ENCODE peak calls at places on chromosomes 16 and 17, in eight cellular contexts. K is Panc1, R is tibial artery, J is caudate nucleus, I is spleen, C is AG04450, L is A549, T is psoas muscle. F is an unnamed sample.

GRCh38 chr16:50152386-50152806 is 710 bp upstream of the TENT4B start:
- DNase-seq in I (no peak), L (peak), C (no peak), R (no peak), K (peak), T (no peak), J (no peak), F (no peak)

GRCh38 chr17:8492121-8492520 is 56.4 kb downstream of the NDEL1 start:
- DNase-seq in L (no peak), C (no peak), K (no peak), J (no peak), I (no peak), R (no peak), T (no peak), F (no peak)

GRCh38 chr17:29575511-29576213 is 7.2 kb downstream of the TP53I13 start:
- DNase-seq in K (no peak), J (no peak), R (no peak), C (no peak), T (no peak), I (peak), L (no peak), F (no peak)

GRCh38 chr17:22286337-22287041 is 594.2 kb downstream of the KCNJ18 start:
- DNase-seq in I (peak), R (no peak), K (no peak), C (no peak), L (no peak), T (no peak), J (no peak), F (no peak)

GRCh38 chr17:10278218-10278617 is 79.8 kb upstream of the GAS7 start:
- DNase-seq in I (no peak), C (no peak), T (no peak), L (no peak), J (no peak), R (no peak), K (no peak), F (no peak)

GRCh38 chr17:47621293-47622178 is 28.2 kb upstream of the KPNB1 start:
- DNase-seq in J (peak), I (no peak), L (peak), R (peak), T (peak), K (peak), C (peak), F (peak)

GRCh38 chr17:20293501-20293900 is 173.8 kb downstream of the LGALS9B start:
- DNase-seq in I (no peak), J (no peak), K (no peak), C (no peak), T (no peak), R (no peak), L (no peak), F (no peak)

GRCh38 chr16:73202176-73202729 is 154.3 kb upstream of the ZFHX3 start:
- DNase-seq in K (no peak), J (no peak), C (peak), L (peak), R (no peak), T (peak), I (no peak), F (no peak)

GRCh38 chr17:58326609-58327341 is 1.8 kb downstream of the TSPOAP1 start:
- DNase-seq in R (no peak), I (peak), J (no peak), L (no peak), K (no peak), C (no peak), T (no peak), F (no peak)

GRCh38 chr17:917391-917811 is 62.2 kb downstream of the NXN start:
- DNase-seq in I (peak), R (no peak), T (no peak), J (no peak), L (no peak), K (no peak), C (no peak), F (no peak)

GRCh38 chr16:27245276-27246231 is 23.0 kb downstream of the NSMCE1 start:
- DNase-seq in I (no peak), R (peak), L (peak), K (no peak), T (peak), C (no peak), J (no peak), F (no peak)

GRCh38 chr16:67406111-67406593 is 10.1 kb downstream of the ZDHHC1 start:
- DNase-seq in L (no peak), J (no peak), T (peak), K (no peak), I (no peak), R (no peak), C (no peak), F (no peak)

GRCh38 chr17:59733697-59734096 is 26.2 kb downstream of the VMP1 start:
- DNase-seq in L (no peak), J (no peak), R (no peak), K (no peak), I (no peak), T (no peak), C (no peak), F (no peak)

GRCh38 chr17:59725691-59726090 is 18.2 kb downstream of the VMP1 start:
- DNase-seq in K (no peak), R (no peak), C (no peak), J (no peak), I (no peak), L (no peak), T (no peak), F (no peak)

GRCh38 chr17:59734226-59734625 is 26.8 kb downstream of the VMP1 start:
- DNase-seq in J (no peak), C (no peak), R (no peak), L (no peak), K (no peak), T (no peak), I (no peak), F (no peak)

GRCh38 chr17:59727817-59728533 is 20.5 kb downstream of the VMP1 start:
- DNase-seq in J (no peak), L (no peak), I (no peak), T (no peak), K (no peak), R (no peak), C (no peak), F (no peak)

GRCh38 chr17:59730268-59730834 is 22.9 kb downstream of the VMP1 start:
- DNase-seq in L (no peak), C (no peak), K (no peak), I (no peak), R (no peak), J (no peak), T (no peak), F (no peak)
- H3K27ac ChIP-seq in L (peak), C (no peak), K (peak), I (peak), R (no peak), J (no peak), T (no peak), F (no peak)

GRCh38 chr16:4924593-4925378 is 12.2 kb downstream of the PPL start:
- DNase-seq in L (no peak), J (no peak), R (no peak), K (no peak), I (no peak), C (no peak), T (no peak), F (no peak)
- H3K27ac ChIP-seq in L (no peak), J (no peak), R (no peak), K (peak), I (no peak), C (no peak), T (no peak), F (peak)

GRCh38 chr16:57530531-57531252 is 5.7 kb downstream of the CCDC102A start:
- DNase-seq in K (no peak), T (peak), I (peak), C (no peak), R (peak), L (no peak), J (no peak), F (no peak)

GRCh38 chr16:57530104-57530522 is 6.3 kb downstream of the CCDC102A start:
- DNase-seq in J (no peak), K (no peak), L (no peak), T (peak), I (peak), R (peak), C (peak), F (no peak)

GRCh38 chr16:57528499-57529323 is 7.7 kb downstream of the CCDC102A start:
- DNase-seq in T (peak), I (peak), J (no peak), R (peak), C (no peak), L (no peak), K (no peak), F (no peak)

GRCh38 chr16:57531253-57531575 is 5.2 kb downstream of the CCDC102A start:
- DNase-seq in J (no peak), I (no peak), K (no peak), T (peak), R (no peak), L (no peak), C (no peak), F (no peak)

DNA sequence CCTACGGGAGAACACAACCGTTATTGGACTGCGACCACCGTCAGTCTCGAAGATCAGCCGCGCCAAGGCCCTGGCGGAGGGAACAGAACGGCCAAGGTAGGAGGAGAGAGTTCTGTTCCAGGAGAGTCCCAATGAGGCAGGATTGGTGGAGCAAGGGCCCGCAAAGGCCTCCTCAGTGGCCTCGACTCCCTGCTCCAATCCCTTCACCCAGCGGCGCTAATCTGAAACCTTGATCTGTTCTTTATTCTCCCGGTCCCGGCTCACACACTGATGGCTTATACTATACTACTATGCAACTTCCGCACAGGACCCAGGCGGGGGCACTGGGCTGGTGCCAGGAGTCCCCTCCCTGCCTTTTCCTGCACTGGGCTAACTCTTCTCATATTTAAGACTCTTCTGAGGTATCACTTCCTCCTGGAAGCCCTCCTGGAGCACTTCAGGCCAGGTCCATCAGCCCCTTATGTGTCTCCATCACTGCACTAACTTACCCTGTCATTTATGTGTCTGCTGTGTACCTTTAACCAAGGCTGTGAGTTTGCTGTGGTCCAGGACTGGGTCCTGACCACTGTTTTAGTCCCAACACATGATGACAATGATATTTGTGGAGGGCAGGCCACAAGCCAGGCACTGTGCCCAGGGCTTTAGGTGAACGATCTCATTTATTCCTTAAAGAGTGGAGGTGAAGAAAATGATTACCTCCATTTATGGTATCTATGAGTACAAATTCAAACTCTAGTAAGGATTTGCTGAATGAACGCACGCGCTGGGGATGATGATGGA is 6.9 kb downstream of the CCDC102A start:
- DNase-seq in C (no peak), T (peak), I (peak), J (no peak), L (no peak), K (no peak), R (peak), F (no peak)
- H3K27ac ChIP-seq in C (no peak), T (no peak), I (peak), J (no peak), L (peak), K (no peak), R (peak), F (no peak)

DNA sequence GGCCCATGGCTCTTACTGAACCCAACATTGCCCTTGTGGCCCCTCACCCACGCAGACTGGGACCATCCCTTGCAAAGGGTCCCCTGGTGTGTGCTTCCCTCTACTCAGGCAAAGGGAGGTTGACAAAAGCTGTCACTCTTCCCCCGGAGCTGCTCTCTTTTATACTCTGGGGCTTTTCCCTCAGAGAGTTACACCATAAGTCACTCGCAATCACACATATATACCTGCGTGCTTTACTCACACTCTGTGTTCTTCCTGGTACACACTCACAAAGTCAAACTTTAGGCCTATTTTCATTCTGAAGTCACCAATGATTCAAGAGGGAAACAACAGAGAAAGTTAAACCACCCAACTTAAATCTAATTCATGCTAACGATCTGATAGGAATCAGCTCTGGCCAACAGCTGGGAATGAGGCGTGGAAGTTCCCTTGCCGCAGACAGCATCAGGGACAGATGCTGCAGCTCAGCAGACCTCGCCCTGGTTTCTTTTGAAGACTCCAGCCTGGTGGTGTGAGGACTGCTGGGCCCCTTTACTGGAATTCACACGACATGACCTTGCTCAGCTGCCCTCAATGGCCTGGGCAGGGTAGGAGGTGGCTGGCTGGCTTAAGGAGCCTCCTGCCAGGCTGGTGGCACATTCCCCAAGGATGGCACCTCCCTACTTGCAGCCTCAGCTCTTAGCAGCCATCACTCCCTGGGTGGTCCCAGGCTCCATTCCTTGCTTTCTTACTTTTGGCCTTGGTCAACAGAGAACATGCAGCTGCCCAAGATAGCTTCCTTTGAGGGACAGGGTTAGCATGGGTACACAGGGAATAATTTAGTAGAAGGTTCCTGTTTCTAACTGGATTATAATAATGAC is 27.3 kb downstream of the HIC1 start:
- DNase-seq in L (no peak), J (no peak), C (no peak), I (no peak), T (peak), R (no peak), K (no peak), F (no peak)
- H3K27ac ChIP-seq in L (no peak), J (no peak), C (peak), I (peak), T (peak), R (no peak), K (no peak), F (peak)

F was measured in epithelial cell of prostate.